ENCODE peak calls at places on chromosomes 12 and 14, in seven cellular contexts. One of them, this sample, is unnamed. For H3K4me1, the result is how much of the 10 kb centered on the place peaks cover.

GRCh38 chr14:77206877-77207389 is 25.3 kb downstream of the TMEM63C start:
- DNase-seq in tibial nerve: no peak
- DNase-seq in IMR-90: no peak
- DNase-seq in heart left ventricle: no peak
- DNase-seq in SK-N-SH: no peak
- DNase-seq in stomach: no peak
- DNase-seq in CD8-positive, alpha-beta memory T cell: no peak
- DNase-seq in this sample: no peak

GRCh38 chr14:95515523-95516517 is 630 bp downstream of the SYNE3 start:
- DNase-seq in tibial nerve: no peak
- DNase-seq in IMR-90: peak
- DNase-seq in heart left ventricle: peak
- DNase-seq in SK-N-SH: peak
- DNase-seq in stomach: peak
- DNase-seq in CD8-positive, alpha-beta memory T cell: peak
- DNase-seq in this sample: peak

GRCh38 chr14:99568567-99569560 is 35.1 kb downstream of the CCDC85C start:
- DNase-seq in tibial nerve: peak
- DNase-seq in IMR-90: peak
- DNase-seq in heart left ventricle: no peak
- DNase-seq in SK-N-SH: no peak
- DNase-seq in stomach: peak
- DNase-seq in CD8-positive, alpha-beta memory T cell: no peak
- DNase-seq in this sample: peak

GRCh38 chr12:111056618-111057521 is 136.5 kb upstream of the MYL2 start:
- DNase-seq in tibial nerve: peak
- DNase-seq in IMR-90: no peak
- DNase-seq in heart left ventricle: no peak
- DNase-seq in SK-N-SH: peak
- DNase-seq in stomach: no peak
- DNase-seq in CD8-positive, alpha-beta memory T cell: peak
- DNase-seq in this sample: no peak

GRCh38 chr14:36952702-36953101 is 219.7 kb downstream of the SLC25A21 start:
- DNase-seq in tibial nerve: no peak
- DNase-seq in IMR-90: peak
- DNase-seq in heart left ventricle: no peak
- DNase-seq in SK-N-SH: no peak
- DNase-seq in stomach: no peak
- DNase-seq in CD8-positive, alpha-beta memory T cell: no peak
- DNase-seq in this sample: no peak

GRCh38 chr12:130500835-130501330 is 163.2 kb downstream of the PIWIL1 start:
- DNase-seq in tibial nerve: no peak
- DNase-seq in IMR-90: no peak
- DNase-seq in heart left ventricle: no peak
- DNase-seq in SK-N-SH: no peak
- DNase-seq in stomach: no peak
- DNase-seq in CD8-positive, alpha-beta memory T cell: no peak
- DNase-seq in this sample: no peak

GRCh38 chr12:28415755-28416154 is 225.5 kb downstream of the CCDC91 start:
- DNase-seq in tibial nerve: no peak
- DNase-seq in IMR-90: peak
- DNase-seq in heart left ventricle: no peak
- DNase-seq in SK-N-SH: no peak
- DNase-seq in stomach: no peak
- DNase-seq in CD8-positive, alpha-beta memory T cell: no peak
- DNase-seq in this sample: no peak

GRCh38 chr12:104748790-104749189 is 209.3 kb downstream of the SLC41A2 start:
- DNase-seq in tibial nerve: no peak
- DNase-seq in IMR-90: peak
- DNase-seq in heart left ventricle: no peak
- DNase-seq in SK-N-SH: no peak
- DNase-seq in stomach: no peak
- DNase-seq in CD8-positive, alpha-beta memory T cell: no peak
- DNase-seq in this sample: no peak

GRCh38 chr12:22658214-22658613 is 33.2 kb downstream of the ETNK1 start:
- DNase-seq in tibial nerve: no peak
- DNase-seq in IMR-90: peak
- DNase-seq in heart left ventricle: no peak
- DNase-seq in SK-N-SH: no peak
- DNase-seq in stomach: no peak
- DNase-seq in CD8-positive, alpha-beta memory T cell: no peak
- DNase-seq in this sample: no peak

GRCh38 chr12:119179335-119180021 is 747 bp downstream of the HSPB8 start:
- DNase-seq in tibial nerve: peak
- DNase-seq in IMR-90: peak
- DNase-seq in heart left ventricle: peak
- DNase-seq in SK-N-SH: no peak
- DNase-seq in stomach: peak
- DNase-seq in CD8-positive, alpha-beta memory T cell: no peak
- DNase-seq in this sample: no peak

GRCh38 chr14:67722293-67722692 is 20.6 kb downstream of the RDH12 start:
- DNase-seq in tibial nerve: peak
- DNase-seq in IMR-90: peak
- DNase-seq in heart left ventricle: peak
- DNase-seq in SK-N-SH: peak
- DNase-seq in stomach: peak
- DNase-seq in CD8-positive, alpha-beta memory T cell: no peak
- DNase-seq in this sample: no peak

GRCh38 chr14:31208546-31209424 is 1.2 kb upstream of the HECTD1 start:
- DNase-seq in tibial nerve: no peak
- DNase-seq in IMR-90: no peak
- DNase-seq in heart left ventricle: no peak
- DNase-seq in SK-N-SH: no peak
- DNase-seq in stomach: no peak
- DNase-seq in CD8-positive, alpha-beta memory T cell: no peak
- DNase-seq in this sample: no peak

GRCh38 chr14:94738097-94738496 is 31.8 kb downstream of the GSC start:
- DNase-seq in tibial nerve: no peak
- DNase-seq in IMR-90: no peak
- DNase-seq in heart left ventricle: no peak
- DNase-seq in SK-N-SH: no peak
- DNase-seq in stomach: no peak
- DNase-seq in CD8-positive, alpha-beta memory T cell: no peak
- DNase-seq in this sample: no peak

GRCh38 chr12:84436134-84436533 is 476.5 kb downstream of the SLC6A15 start:
- DNase-seq in tibial nerve: no peak
- DNase-seq in IMR-90: no peak
- DNase-seq in heart left ventricle: no peak
- DNase-seq in SK-N-SH: no peak
- DNase-seq in stomach: no peak
- DNase-seq in CD8-positive, alpha-beta memory T cell: no peak
- DNase-seq in this sample: no peak

GRCh38 chr14:32468955-32469354 is 139.9 kb downstream of the AKAP6 start:
- DNase-seq in tibial nerve: peak
- DNase-seq in IMR-90: peak
- DNase-seq in heart left ventricle: no peak
- DNase-seq in SK-N-SH: no peak
- DNase-seq in stomach: no peak
- DNase-seq in CD8-positive, alpha-beta memory T cell: no peak
- DNase-seq in this sample: no peak

GRCh38 chr14:43001729-43002128 is 1395.1 kb downstream of the LRFN5 start:
- DNase-seq in tibial nerve: no peak
- DNase-seq in IMR-90: no peak
- DNase-seq in heart left ventricle: no peak
- DNase-seq in SK-N-SH: no peak
- DNase-seq in stomach: no peak
- DNase-seq in CD8-positive, alpha-beta memory T cell: no peak
- DNase-seq in this sample: no peak

GRCh38 chr12:41365653-41366131 is 177.6 kb downstream of the PDZRN4 start:
- DNase-seq in tibial nerve: no peak
- DNase-seq in IMR-90: no peak
- DNase-seq in heart left ventricle: no peak
- DNase-seq in SK-N-SH: no peak
- DNase-seq in stomach: no peak
- DNase-seq in CD8-positive, alpha-beta memory T cell: no peak
- DNase-seq in this sample: no peak

GRCh38 chr12:108266131-108266530 is 73.0 kb downstream of the CMKLR1 start:
- DNase-seq in tibial nerve: no peak
- DNase-seq in IMR-90: no peak
- DNase-seq in heart left ventricle: no peak
- DNase-seq in SK-N-SH: no peak
- DNase-seq in stomach: no peak
- DNase-seq in CD8-positive, alpha-beta memory T cell: no peak
- DNase-seq in this sample: no peak

GRCh38 chr12:28865776-28866175 is 283.3 kb upstream of the FAR2 start:
- DNase-seq in tibial nerve: no peak
- DNase-seq in IMR-90: peak
- DNase-seq in heart left ventricle: no peak
- DNase-seq in SK-N-SH: no peak
- DNase-seq in stomach: no peak
- DNase-seq in CD8-positive, alpha-beta memory T cell: no peak
- DNase-seq in this sample: no peak

GRCh38 chr14:76993743-76994142 is 34.8 kb downstream of the IRF2BPL start:
- DNase-seq in tibial nerve: no peak
- DNase-seq in IMR-90: no peak
- DNase-seq in heart left ventricle: no peak
- DNase-seq in SK-N-SH: peak
- DNase-seq in stomach: no peak
- DNase-seq in CD8-positive, alpha-beta memory T cell: no peak
- DNase-seq in this sample: no peak

GRCh38 chr14:54488318-54488645 is 498 bp downstream of the GMFB start:
- DNase-seq in tibial nerve: no peak
- DNase-seq in IMR-90: no peak
- DNase-seq in heart left ventricle: no peak
- DNase-seq in SK-N-SH: no peak
- DNase-seq in stomach: no peak
- DNase-seq in CD8-positive, alpha-beta memory T cell: no peak
- DNase-seq in this sample: peak

GRCh38 chr14:54487771-54488170 is 1.0 kb downstream of the GMFB start:
- DNase-seq in tibial nerve: no peak
- DNase-seq in IMR-90: peak
- DNase-seq in heart left ventricle: no peak
- DNase-seq in SK-N-SH: peak
- DNase-seq in stomach: no peak
- DNase-seq in CD8-positive, alpha-beta memory T cell: no peak
- DNase-seq in this sample: peak

GRCh38 chr14:54489318-54489683 is 521 bp upstream of the GMFB start:
- DNase-seq in tibial nerve: no peak
- DNase-seq in IMR-90: no peak
- DNase-seq in heart left ventricle: no peak
- DNase-seq in SK-N-SH: no peak
- DNase-seq in stomach: no peak
- DNase-seq in CD8-positive, alpha-beta memory T cell: no peak
- DNase-seq in this sample: no peak

GRCh38 chr14:54488646-54489317 is at the start of gene GMFB:
- DNase-seq in tibial nerve: peak
- DNase-seq in IMR-90: peak
- DNase-seq in heart left ventricle: peak
- DNase-seq in SK-N-SH: peak
- DNase-seq in stomach: peak
- DNase-seq in CD8-positive, alpha-beta memory T cell: peak
- DNase-seq in this sample: peak

DNA sequence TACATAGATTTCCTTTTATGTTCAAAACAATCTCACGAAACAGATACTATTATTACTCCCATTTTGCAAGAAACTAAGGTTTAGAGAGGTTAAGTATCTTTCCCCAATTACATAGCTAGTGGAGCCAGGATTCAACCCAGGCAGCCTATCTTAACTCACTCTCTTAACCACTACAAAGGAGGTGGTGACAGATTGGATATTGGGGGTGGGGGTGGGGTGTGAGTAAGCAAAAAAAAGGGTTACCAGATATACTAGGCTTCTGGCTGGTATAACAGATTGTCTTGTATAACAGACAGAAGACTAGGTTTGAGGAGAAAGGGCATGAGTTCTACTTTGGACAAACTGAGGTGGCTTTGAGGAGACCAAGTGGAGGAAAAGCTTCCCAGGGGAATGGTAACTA is 2.1 kb downstream of the GMFB start:
- DNase-seq in tibial nerve: no peak
- DNase-seq in IMR-90: no peak
- DNase-seq in heart left ventricle: no peak
- DNase-seq in SK-N-SH: no peak
- DNase-seq in stomach: no peak
- DNase-seq in CD8-positive, alpha-beta memory T cell: no peak
- DNase-seq in this sample: no peak
- H3K4me1 ChIP-seq in tibial nerve: under half
- H3K4me1 ChIP-seq in IMR-90: under half
- H3K4me1 ChIP-seq in heart left ventricle: under half
- H3K4me1 ChIP-seq in SK-N-SH: under half
- H3K4me1 ChIP-seq in stomach: half or more
- H3K4me1 ChIP-seq in CD8-positive, alpha-beta memory T cell: under half
- H3K4me1 ChIP-seq in this sample: under half

GRCh38 chr14:73740921-73741326 is 26.7 kb upstream of the PNMA1 start:
- DNase-seq in tibial nerve: peak
- DNase-seq in IMR-90: no peak
- DNase-seq in heart left ventricle: peak
- DNase-seq in SK-N-SH: peak
- DNase-seq in stomach: peak
- DNase-seq in CD8-positive, alpha-beta memory T cell: no peak
- DNase-seq in this sample: no peak
- H3K4me3 ChIP-seq in tibial nerve: peak
- H3K4me3 ChIP-seq in IMR-90: no peak
- H3K4me3 ChIP-seq in heart left ventricle: no peak
- H3K4me3 ChIP-seq in SK-N-SH: no peak
- H3K4me3 ChIP-seq in stomach: peak
- H3K4me3 ChIP-seq in CD8-positive, alpha-beta memory T cell: peak
- H3K4me3 ChIP-seq in this sample: no peak

DNA sequence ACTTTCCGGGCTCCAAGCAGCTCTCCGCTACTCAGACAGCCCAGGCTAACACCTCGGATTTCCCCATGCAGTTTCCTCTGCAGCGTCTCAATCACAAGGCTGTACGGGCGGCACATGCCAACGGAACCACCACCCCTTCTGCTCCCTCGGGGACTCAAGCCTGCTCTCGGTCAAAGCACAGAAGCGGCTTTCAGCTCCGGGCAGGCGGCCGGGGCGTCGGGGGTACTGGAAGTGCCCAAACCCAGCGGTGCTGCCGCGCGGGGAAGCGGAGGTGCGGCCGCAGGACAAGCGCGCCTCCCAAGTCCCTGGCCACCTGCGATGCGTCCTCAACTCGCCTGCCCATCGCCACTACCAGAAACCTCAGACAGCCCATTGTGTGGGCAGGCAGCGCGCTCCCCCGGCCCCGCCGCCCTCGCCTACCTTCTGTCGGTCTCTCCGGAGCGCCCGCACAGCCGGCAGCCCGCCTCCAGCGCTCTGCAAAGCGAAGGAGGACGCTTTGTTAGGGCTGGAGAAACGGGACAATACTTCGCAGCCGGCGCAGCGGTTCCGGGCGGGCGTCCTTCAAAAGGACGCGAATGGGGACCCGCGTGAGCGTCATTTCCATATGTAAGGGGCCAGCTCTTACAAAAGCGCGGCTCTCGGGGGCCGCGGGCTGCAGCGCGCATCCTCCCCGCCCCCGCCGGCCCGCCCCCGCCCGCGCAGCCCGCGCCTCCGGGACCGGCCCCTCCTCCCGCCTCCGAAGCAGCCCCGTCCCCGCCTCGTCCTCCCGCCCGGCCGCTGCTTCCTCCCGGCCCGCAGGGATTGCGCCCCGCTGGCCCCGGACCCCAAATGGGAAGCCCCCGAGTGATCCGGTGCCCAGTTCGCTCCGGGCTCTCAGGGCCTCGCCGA is 674 bp downstream of the NIN start:
- DNase-seq in tibial nerve: peak
- DNase-seq in IMR-90: peak
- DNase-seq in heart left ventricle: peak
- DNase-seq in SK-N-SH: peak
- DNase-seq in stomach: peak
- DNase-seq in CD8-positive, alpha-beta memory T cell: peak
- DNase-seq in this sample: peak
- H3K4me1 ChIP-seq in tibial nerve: under half
- H3K4me1 ChIP-seq in IMR-90: under half
- H3K4me1 ChIP-seq in heart left ventricle: under half
- H3K4me1 ChIP-seq in SK-N-SH: under half
- H3K4me1 ChIP-seq in stomach: half or more
- H3K4me1 ChIP-seq in CD8-positive, alpha-beta memory T cell: half or more
- H3K4me1 ChIP-seq in this sample: under half

GRCh38 chr12:70245458-70245857 is 2.2 kb downstream of the CNOT2 start:
- DNase-seq in tibial nerve: no peak
- DNase-seq in IMR-90: no peak
- DNase-seq in heart left ventricle: no peak
- DNase-seq in SK-N-SH: no peak
- DNase-seq in stomach: no peak
- DNase-seq in CD8-positive, alpha-beta memory T cell: no peak
- DNase-seq in this sample: no peak
- H3K4me3 ChIP-seq in tibial nerve: no peak
- H3K4me3 ChIP-seq in IMR-90: no peak
- H3K4me3 ChIP-seq in heart left ventricle: no peak
- H3K4me3 ChIP-seq in SK-N-SH: peak
- H3K4me3 ChIP-seq in stomach: no peak
- H3K4me3 ChIP-seq in CD8-positive, alpha-beta memory T cell: no peak
- H3K4me3 ChIP-seq in this sample: no peak

This sample was measured in HAP-1.